ENCODE peak calls at places on chromosomes 2 and 18, in nine cellular contexts. Z is upper lobe of right lung; T is fibroblast of lung; D is effector memory CD4-positive, alpha-beta T cell; M is adrenal gland; U is HepG2; Y is heart right ventricle; F is tibial artery; N is CD8-positive, alpha-beta T cell. K is an unnamed sample.

GRCh38 chr2:47631840-47632398 is 151.0 kb upstream of the MSH6 start:
- DNase-seq in Z (peak; percentile 73), T (peak; percentile 44), D (no peak), M (peak; percentile 61), U (no peak), Y (no peak), F (peak; percentile 35), N (no peak), K (peak; percentile 90)

GRCh38 chr2:40820319-40820718 is 368.4 kb upstream of the SLC8A1 start:
- DNase-seq in Z (no peak), T (peak; percentile 11), D (no peak), M (no peak), U (no peak), Y (no peak), F (no peak), N (no peak), K (no peak)

GRCh38 chr2:88627856-88628568 is 748 bp upstream of the EIF2AK3 start:
- DNase-seq in Z (peak; percentile 96), T (peak; percentile 97), D (peak; percentile 82), M (peak; percentile 96), U (no peak), Y (peak; percentile 94), F (peak; percentile 97), N (no peak), K (peak; percentile 96)

GRCh38 chr2:193793914-193794313 is 1599.2 kb upstream of the TMEFF2 start:
- DNase-seq in Z (no peak), T (no peak), D (no peak), M (no peak), U (no peak), Y (no peak), F (no peak), N (no peak), K (no peak)

GRCh38 chr18:9095297-9096012 is 7.0 kb upstream of the NDUFV2 start:
- DNase-seq in Z (no peak), T (peak; percentile 59), D (peak; percentile 22), M (no peak), U (peak; percentile 87), Y (no peak), F (no peak), N (peak; percentile 70), K (no peak)

GRCh38 chr18:76391038-76391437 is 104.0 kb downstream of the ZNF516 start:
- DNase-seq in Z (no peak), T (no peak), D (no peak), M (no peak), U (no peak), Y (no peak), F (no peak), N (no peak), K (no peak)

GRCh38 chr2:152098798-152099654 is at the start of gene CACNB4:
- DNase-seq in Z (peak; percentile 72), T (peak; percentile 17), D (no peak), M (peak; percentile 22), U (no peak), Y (peak; percentile 4), F (peak; percentile 28), N (no peak), K (peak; percentile 48)

GRCh38 chr2:54574107-54574859 is 118.2 kb downstream of the SPTBN1 start:
- DNase-seq in Z (no peak), T (peak; percentile 58), D (peak; percentile 62), M (peak; percentile 90), U (peak; percentile 88), Y (peak; percentile 53), F (no peak), N (peak; percentile 81), K (no peak)

GRCh38 chr2:58638256-58638795 is 397.2 kb upstream of the FANCL start:
- DNase-seq in Z (no peak), T (peak; percentile 8), D (no peak), M (no peak), U (no peak), Y (no peak), F (no peak), N (no peak), K (no peak)

GRCh38 chr2:238439093-238439849 is 12.5 kb downstream of the ASB1 start:
- DNase-seq in Z (no peak), T (peak; percentile 96), D (no peak), M (no peak), U (no peak), Y (no peak), F (no peak), N (no peak), K (peak; percentile 86)

GRCh38 chr18:5967666-5968065 is 72.3 kb upstream of the TMEM200C start:
- DNase-seq in Z (no peak), T (no peak), D (no peak), M (no peak), U (no peak), Y (no peak), F (no peak), N (no peak), K (no peak)

GRCh38 chr2:26614205-26615128 is 26.7 kb downstream of the CIB4 start:
- DNase-seq in Z (peak; percentile 61), T (no peak), D (no peak), M (no peak), U (no peak), Y (no peak), F (no peak), N (no peak), K (no peak)

DNA sequence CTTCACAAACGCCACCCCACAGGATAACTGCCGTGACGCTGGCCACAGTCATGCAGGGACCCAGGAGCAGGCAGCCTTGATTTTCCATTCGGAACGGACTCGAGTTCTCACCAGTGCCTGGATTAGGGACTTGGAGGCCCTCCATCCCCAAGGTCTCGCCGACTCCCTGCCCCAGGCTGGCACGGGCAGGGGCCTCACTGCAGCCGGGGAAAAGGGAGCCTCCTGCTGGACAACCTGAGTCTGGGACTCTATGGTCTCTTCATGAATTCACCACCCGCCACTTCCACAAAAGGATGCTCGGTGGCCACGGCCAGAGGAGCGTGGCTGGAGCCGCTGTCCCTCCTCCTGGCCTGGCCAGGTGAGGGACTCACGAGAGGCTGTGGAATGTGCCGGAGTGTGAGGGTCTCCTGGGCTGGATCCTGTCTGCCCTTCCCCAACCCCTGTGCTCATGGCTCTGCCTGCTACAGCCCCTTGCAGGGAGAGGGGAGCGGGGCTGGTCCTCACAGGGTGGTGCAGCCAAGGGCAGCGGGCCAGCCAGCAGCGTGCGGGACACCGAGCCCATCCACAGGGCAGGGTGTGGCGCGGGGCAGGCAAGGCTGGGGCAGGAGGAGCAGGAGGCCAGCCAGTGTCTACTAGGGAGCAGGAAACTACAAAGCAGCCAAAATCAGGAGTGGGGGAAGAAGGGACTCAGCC is 42.3 kb downstream of the AQP12A start:
- DNase-seq in Z (no peak), T (no peak), D (no peak), M (no peak), U (no peak), Y (no peak), F (no peak), N (peak; percentile 52), K (no peak)
- H3K36me3 ChIP-seq in Z (no peaks in the 10 kb centered on the region), T (no peaks in the 10 kb centered on the region), D (no peaks in the 10 kb centered on the region), M (no peaks in the 10 kb centered on the region), U (no peaks in the 10 kb centered on the region), Y (no peaks in the 10 kb centered on the region), F (no peaks in the 10 kb centered on the region), N (no peaks in the 10 kb centered on the region), K (no peaks in the 10 kb centered on the region)

GRCh38 chr2:38262514-38262871 is 114.6 kb downstream of the ATL2 start:
- DNase-seq in Z (no peak), T (no peak), D (no peak), M (no peak), U (no peak), Y (no peak), F (no peak), N (no peak), K (no peak)
- H3K27ac ChIP-seq in Z (no peak overlapping the region), T (no peak overlapping the region), D (no peak overlapping the region), M (no peak overlapping the region), U (no peak overlapping the region), Y (no peak overlapping the region), F (no peak overlapping the region), N (no peak overlapping the region), K (no peak overlapping the region)

GRCh38 chr2:236171213-236172201 is 3.3 kb upstream of the GBX2 start:
- DNase-seq in Z (peak; percentile 62), T (no peak), D (no peak), M (no peak), U (no peak), Y (no peak), F (no peak), N (no peak), K (no peak)

GRCh38 chr2:236173734-236174607 is 5.8 kb upstream of the GBX2 start:
- DNase-seq in Z (peak; percentile 46), T (no peak), D (no peak), M (no peak), U (no peak), Y (no peak), F (no peak), N (no peak), K (peak; percentile 43)

GRCh38 chr2:236172866-236173733 is 4.9 kb upstream of the GBX2 start:
- DNase-seq in Z (peak; percentile 60), T (no peak), D (no peak), M (no peak), U (peak; percentile 59), Y (no peak), F (no peak), N (no peak), K (peak; percentile 76)

GRCh38 chr2:236170678-236171212 is 2.6 kb upstream of the GBX2 start:
- DNase-seq in Z (peak; percentile 22), T (no peak), D (no peak), M (no peak), U (no peak), Y (no peak), F (no peak), N (no peak), K (peak; percentile 19)

DNA sequence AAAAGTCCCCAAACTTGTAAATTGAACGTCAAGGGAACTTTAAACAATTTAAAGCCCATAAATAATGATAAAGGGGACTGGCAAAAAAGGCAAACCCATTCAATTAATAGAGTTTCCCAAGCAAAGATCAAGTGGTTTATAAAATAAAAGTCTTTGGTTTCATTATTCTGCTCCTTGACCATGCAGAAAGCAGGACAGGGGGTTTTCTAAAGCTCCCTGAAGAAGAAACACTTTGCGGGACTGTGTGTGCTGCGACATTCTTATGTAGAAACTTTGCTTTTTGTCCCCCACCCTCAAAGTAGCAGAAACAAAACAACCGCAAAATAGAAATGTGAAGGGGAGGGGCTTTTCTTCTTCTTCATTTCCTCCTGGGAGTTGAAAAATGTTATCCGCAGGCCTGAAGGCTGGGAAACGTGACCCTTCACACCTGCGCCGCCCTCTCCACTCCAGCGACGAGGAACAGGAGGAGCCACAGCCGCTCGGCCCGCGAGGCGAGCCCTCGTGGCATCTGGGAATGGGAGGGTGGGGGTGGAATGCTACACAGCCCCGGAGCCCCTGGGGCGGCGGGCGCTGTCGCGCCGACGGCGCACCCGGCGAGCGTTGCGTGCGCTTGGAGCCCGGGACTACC is 4.2 kb upstream of the GBX2 start:
- DNase-seq in Z (no peak), T (no peak), D (no peak), M (no peak), U (no peak), Y (no peak), F (no peak), N (no peak), K (no peak)
- H3K27me3 ChIP-seq in Z (peaks cover 98% of the 10 kb centered on the region), T (peaks cover 70% of the 10 kb centered on the region), D (peaks cover 56% of the 10 kb centered on the region), M (peaks cover 82% of the 10 kb centered on the region), U (peaks cover 29% of the 10 kb centered on the region), Y (peaks cover 93% of the 10 kb centered on the region), F (peaks cover 83% of the 10 kb centered on the region), N (peaks cover 13% of the 10 kb centered on the region), K (peaks cover 1% of the 10 kb centered on the region)

DNA sequence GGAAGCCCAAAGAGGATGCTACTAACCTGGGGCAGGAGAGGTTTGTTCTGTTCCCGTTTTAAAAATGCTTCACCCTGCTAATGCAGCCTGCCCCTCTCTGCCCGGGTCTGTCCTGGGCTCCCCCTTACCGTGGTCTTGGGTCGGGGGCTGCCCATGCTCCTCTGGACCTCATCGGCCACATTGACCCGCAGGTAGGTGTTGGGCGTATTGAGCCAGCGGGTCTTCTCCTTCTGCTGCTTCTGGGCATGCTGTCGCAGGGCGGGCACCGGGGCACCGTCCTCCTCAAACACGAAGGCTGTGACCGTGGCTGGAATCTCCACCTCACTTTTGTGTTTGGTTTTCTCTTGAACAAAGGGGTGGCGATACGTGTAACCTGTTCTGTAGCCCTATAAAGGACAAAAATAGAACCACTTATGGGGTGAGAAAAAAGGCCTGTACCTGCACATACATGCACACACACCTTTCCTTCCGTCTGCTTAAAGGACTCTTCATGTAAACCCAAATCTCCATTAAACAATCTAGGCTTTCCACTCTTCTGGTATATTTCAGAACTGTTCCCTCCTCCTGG is 89.3 kb downstream of the ADD2 start:
- DNase-seq in Z (peak; percentile 67), T (no peak), D (no peak), M (no peak), U (no peak), Y (no peak), F (no peak), N (peak; percentile 39), K (no peak)
- H3K36me3 ChIP-seq in Z (no peaks in the 10 kb centered on the region), T (no peaks in the 10 kb centered on the region), D (no peaks in the 10 kb centered on the region), M (no peaks in the 10 kb centered on the region), U (no peaks in the 10 kb centered on the region), Y (peaks cover 3% of the 10 kb centered on the region), F (no peaks in the 10 kb centered on the region), N (no peaks in the 10 kb centered on the region), K (no peaks in the 10 kb centered on the region)